ENCODE peak calls at places on chromosomes 11 and 22, in six cellular contexts. One of them, this sample, is unnamed.
A peak's percentile ranks its signal among the peaks of the same experiment; 100 is the strongest.

GRCh38 chr11:121451982-121452608 is at the start of gene SORL1:
- DNase-seq in fibroblast of pulmonary artery: peak; percentile 33
- DNase-seq in thoracic aorta: no peak
- DNase-seq in fibroblast of the aortic adventitia: peak; percentile 22
- DNase-seq in A549: peak; percentile 64
- DNase-seq in activated CD4-positive, CD25-positive, alpha-beta regulatory T cell treated with anti-CD3 and anti-CD28 coated beads, Interleukin-2, amount 50 U/mL, for 72 hours: peak; percentile 67
- DNase-seq in this sample: peak; percentile 81

GRCh38 chr11:13861411-13861810 is 101.1 kb upstream of the SPON1 start:
- DNase-seq in fibroblast of pulmonary artery: no peak
- DNase-seq in thoracic aorta: no peak
- DNase-seq in fibroblast of the aortic adventitia: no peak
- DNase-seq in A549: no peak
- DNase-seq in activated CD4-positive, CD25-positive, alpha-beta regulatory T cell treated with anti-CD3 and anti-CD28 coated beads, Interleukin-2, amount 50 U/mL, for 72 hours: no peak
- DNase-seq in this sample: no peak

GRCh38 chr22:37428649-37429586 is 1.6 kb upstream of the ELFN2 start:
- DNase-seq in fibroblast of the aortic adventitia: peak; percentile 57
- DNase-seq in A549: peak; percentile 53
- DNase-seq in fibroblast of pulmonary artery: peak; percentile 55
- DNase-seq in thoracic aorta: no peak
- DNase-seq in activated CD4-positive, CD25-positive, alpha-beta regulatory T cell treated with anti-CD3 and anti-CD28 coated beads, Interleukin-2, amount 50 U/mL, for 72 hours: peak; percentile 61
- DNase-seq in this sample: peak; percentile 47

GRCh38 chr11:13229675-13230359 is 47.8 kb upstream of the BMAL1 start:
- DNase-seq in fibroblast of the aortic adventitia: peak; percentile 62
- DNase-seq in A549: no peak
- DNase-seq in activated CD4-positive, CD25-positive, alpha-beta regulatory T cell treated with anti-CD3 and anti-CD28 coated beads, Interleukin-2, amount 50 U/mL, for 72 hours: no peak
- DNase-seq in fibroblast of pulmonary artery: no peak
- DNase-seq in thoracic aorta: no peak
- DNase-seq in this sample: no peak

GRCh38 chr22:37123649-37124048 is 14.1 kb upstream of the TMPRSS6 start:
- DNase-seq in fibroblast of the aortic adventitia: no peak
- DNase-seq in thoracic aorta: no peak
- DNase-seq in fibroblast of pulmonary artery: no peak
- DNase-seq in activated CD4-positive, CD25-positive, alpha-beta regulatory T cell treated with anti-CD3 and anti-CD28 coated beads, Interleukin-2, amount 50 U/mL, for 72 hours: no peak
- DNase-seq in A549: no peak
- DNase-seq in this sample: no peak

GRCh38 chr11:131910491-131911387 is 540.3 kb downstream of the NTM start:
- DNase-seq in fibroblast of the aortic adventitia: peak; percentile 53
- DNase-seq in A549: peak; percentile 3
- DNase-seq in thoracic aorta: no peak
- DNase-seq in fibroblast of pulmonary artery: peak; percentile 48
- DNase-seq in activated CD4-positive, CD25-positive, alpha-beta regulatory T cell treated with anti-CD3 and anti-CD28 coated beads, Interleukin-2, amount 50 U/mL, for 72 hours: no peak
- DNase-seq in this sample: no peak

GRCh38 chr22:43838161-43838560 is 24.2 kb downstream of the SULT4A1 start:
- DNase-seq in fibroblast of the aortic adventitia: no peak
- DNase-seq in thoracic aorta: no peak
- DNase-seq in fibroblast of pulmonary artery: no peak
- DNase-seq in A549: no peak
- DNase-seq in activated CD4-positive, CD25-positive, alpha-beta regulatory T cell treated with anti-CD3 and anti-CD28 coated beads, Interleukin-2, amount 50 U/mL, for 72 hours: no peak
- DNase-seq in this sample: no peak

GRCh38 chr11:119724956-119725355 is 4.0 kb downstream of the NECTIN1 start:
- DNase-seq in fibroblast of pulmonary artery: no peak
- DNase-seq in A549: no peak
- DNase-seq in thoracic aorta: no peak
- DNase-seq in fibroblast of the aortic adventitia: no peak
- DNase-seq in activated CD4-positive, CD25-positive, alpha-beta regulatory T cell treated with anti-CD3 and anti-CD28 coated beads, Interleukin-2, amount 50 U/mL, for 72 hours: no peak
- DNase-seq in this sample: no peak

GRCh38 chr11:99368579-99368978 is 347.8 kb downstream of the CNTN5 start:
- DNase-seq in thoracic aorta: no peak
- DNase-seq in fibroblast of pulmonary artery: peak; percentile 64
- DNase-seq in fibroblast of the aortic adventitia: no peak
- DNase-seq in activated CD4-positive, CD25-positive, alpha-beta regulatory T cell treated with anti-CD3 and anti-CD28 coated beads, Interleukin-2, amount 50 U/mL, for 72 hours: no peak
- DNase-seq in A549: no peak
- DNase-seq in this sample: no peak

GRCh38 chr11:104918113-104918824 is 20.0 kb upstream of the CASP12 start:
- DNase-seq in fibroblast of pulmonary artery: peak; percentile 90
- DNase-seq in fibroblast of the aortic adventitia: peak; percentile 84
- DNase-seq in activated CD4-positive, CD25-positive, alpha-beta regulatory T cell treated with anti-CD3 and anti-CD28 coated beads, Interleukin-2, amount 50 U/mL, for 72 hours: no peak
- DNase-seq in thoracic aorta: no peak
- DNase-seq in A549: no peak
- DNase-seq in this sample: peak; percentile 14

GRCh38 chr22:33105501-33105911 is 47.3 kb upstream of the SYN3 start:
- DNase-seq in activated CD4-positive, CD25-positive, alpha-beta regulatory T cell treated with anti-CD3 and anti-CD28 coated beads, Interleukin-2, amount 50 U/mL, for 72 hours: no peak
- DNase-seq in fibroblast of pulmonary artery: peak; percentile 38
- DNase-seq in fibroblast of the aortic adventitia: peak; percentile 4
- DNase-seq in thoracic aorta: no peak
- DNase-seq in A549: no peak
- DNase-seq in this sample: no peak

GRCh38 chr11:104043678-104044239 is 7.3 kb downstream of the DDI1 start:
- DNase-seq in fibroblast of the aortic adventitia: peak; percentile 70
- DNase-seq in thoracic aorta: no peak
- DNase-seq in fibroblast of pulmonary artery: peak; percentile 49
- DNase-seq in A549: no peak
- DNase-seq in activated CD4-positive, CD25-positive, alpha-beta regulatory T cell treated with anti-CD3 and anti-CD28 coated beads, Interleukin-2, amount 50 U/mL, for 72 hours: no peak
- DNase-seq in this sample: no peak

GRCh38 chr11:116175707-116176106 is 597.1 kb downstream of the BUD13 start:
- DNase-seq in A549: no peak
- DNase-seq in activated CD4-positive, CD25-positive, alpha-beta regulatory T cell treated with anti-CD3 and anti-CD28 coated beads, Interleukin-2, amount 50 U/mL, for 72 hours: no peak
- DNase-seq in fibroblast of pulmonary artery: no peak
- DNase-seq in fibroblast of the aortic adventitia: no peak
- DNase-seq in thoracic aorta: no peak
- DNase-seq in this sample: no peak

GRCh38 chr11:101445761-101446160 is 138.0 kb downstream of the TRPC6 start:
- DNase-seq in A549: no peak
- DNase-seq in fibroblast of pulmonary artery: no peak
- DNase-seq in thoracic aorta: no peak
- DNase-seq in activated CD4-positive, CD25-positive, alpha-beta regulatory T cell treated with anti-CD3 and anti-CD28 coated beads, Interleukin-2, amount 50 U/mL, for 72 hours: no peak
- DNase-seq in fibroblast of the aortic adventitia: no peak
- DNase-seq in this sample: no peak

GRCh38 chr11:35087648-35088047 is 51.3 kb upstream of the CD44 start:
- DNase-seq in activated CD4-positive, CD25-positive, alpha-beta regulatory T cell treated with anti-CD3 and anti-CD28 coated beads, Interleukin-2, amount 50 U/mL, for 72 hours: no peak
- DNase-seq in fibroblast of the aortic adventitia: peak; percentile 80
- DNase-seq in thoracic aorta: no peak
- DNase-seq in fibroblast of pulmonary artery: peak; percentile 97
- DNase-seq in A549: no peak
- DNase-seq in this sample: no peak

GRCh38 chr11:111097191-111097590 is 148.3 kb upstream of the POU2AF2 start:
- DNase-seq in fibroblast of pulmonary artery: peak; percentile 66
- DNase-seq in thoracic aorta: no peak
- DNase-seq in A549: peak; percentile 7
- DNase-seq in activated CD4-positive, CD25-positive, alpha-beta regulatory T cell treated with anti-CD3 and anti-CD28 coated beads, Interleukin-2, amount 50 U/mL, for 72 hours: no peak
- DNase-seq in fibroblast of the aortic adventitia: peak; percentile 83
- DNase-seq in this sample: no peak

GRCh38 chr22:45774016-45774670 is 102.5 kb downstream of the ATXN10 start:
- DNase-seq in fibroblast of the aortic adventitia: no peak
- DNase-seq in activated CD4-positive, CD25-positive, alpha-beta regulatory T cell treated with anti-CD3 and anti-CD28 coated beads, Interleukin-2, amount 50 U/mL, for 72 hours: no peak
- DNase-seq in thoracic aorta: no peak
- DNase-seq in A549: no peak
- DNase-seq in fibroblast of pulmonary artery: no peak
- DNase-seq in this sample: no peak

GRCh38 chr11:32333335-32333991 is 101.9 kb downstream of the WT1 start:
- DNase-seq in fibroblast of pulmonary artery: peak; percentile 42
- DNase-seq in fibroblast of the aortic adventitia: peak; percentile 52
- DNase-seq in activated CD4-positive, CD25-positive, alpha-beta regulatory T cell treated with anti-CD3 and anti-CD28 coated beads, Interleukin-2, amount 50 U/mL, for 72 hours: no peak
- DNase-seq in A549: peak; percentile 72
- DNase-seq in thoracic aorta: no peak
- DNase-seq in this sample: peak; percentile 50

GRCh38 chr11:9575531-9576240 is 2.2 kb downstream of the WEE1 start:
- DNase-seq in activated CD4-positive, CD25-positive, alpha-beta regulatory T cell treated with anti-CD3 and anti-CD28 coated beads, Interleukin-2, amount 50 U/mL, for 72 hours: no peak
- DNase-seq in A549: no peak
- DNase-seq in fibroblast of pulmonary artery: no peak
- DNase-seq in fibroblast of the aortic adventitia: no peak
- DNase-seq in thoracic aorta: no peak
- DNase-seq in this sample: no peak

GRCh38 chr22:43393845-43394474 is 17.9 kb upstream of the MPPED1 start:
- DNase-seq in fibroblast of the aortic adventitia: no peak
- DNase-seq in thoracic aorta: no peak
- DNase-seq in fibroblast of pulmonary artery: no peak
- DNase-seq in activated CD4-positive, CD25-positive, alpha-beta regulatory T cell treated with anti-CD3 and anti-CD28 coated beads, Interleukin-2, amount 50 U/mL, for 72 hours: no peak
- DNase-seq in A549: no peak
- DNase-seq in this sample: no peak

GRCh38 chr22:41431656-41432055 is 14.9 kb downstream of the TOB2 start:
- DNase-seq in activated CD4-positive, CD25-positive, alpha-beta regulatory T cell treated with anti-CD3 and anti-CD28 coated beads, Interleukin-2, amount 50 U/mL, for 72 hours: no peak
- DNase-seq in fibroblast of the aortic adventitia: no peak
- DNase-seq in fibroblast of pulmonary artery: no peak
- DNase-seq in A549: no peak
- DNase-seq in thoracic aorta: no peak
- DNase-seq in this sample: no peak

GRCh38 chr11:45089845-45090499 is 56.5 kb upstream of the PRDM11 start:
- DNase-seq in fibroblast of the aortic adventitia: peak; percentile 60
- DNase-seq in fibroblast of pulmonary artery: peak; percentile 68
- DNase-seq in thoracic aorta: no peak
- DNase-seq in A549: peak; percentile 60
- DNase-seq in activated CD4-positive, CD25-positive, alpha-beta regulatory T cell treated with anti-CD3 and anti-CD28 coated beads, Interleukin-2, amount 50 U/mL, for 72 hours: no peak
- DNase-seq in this sample: no peak

GRCh38 chr11:26276798-26277424 is 55.0 kb upstream of the ANO3 start:
- DNase-seq in fibroblast of the aortic adventitia: peak; percentile 84
- DNase-seq in A549: peak; percentile 62
- DNase-seq in activated CD4-positive, CD25-positive, alpha-beta regulatory T cell treated with anti-CD3 and anti-CD28 coated beads, Interleukin-2, amount 50 U/mL, for 72 hours: peak; percentile 33
- DNase-seq in fibroblast of pulmonary artery: peak; percentile 85
- DNase-seq in thoracic aorta: no peak
- DNase-seq in this sample: peak; percentile 43

GRCh38 chr11:65432686-65433582 is 10.3 kb downstream of the NEAT1 start:
- DNase-seq in activated CD4-positive, CD25-positive, alpha-beta regulatory T cell treated with anti-CD3 and anti-CD28 coated beads, Interleukin-2, amount 50 U/mL, for 72 hours: no peak
- DNase-seq in fibroblast of the aortic adventitia: peak; percentile 72
- DNase-seq in A549: peak; percentile 75
- DNase-seq in fibroblast of pulmonary artery: peak; percentile 72
- DNase-seq in thoracic aorta: no peak
- DNase-seq in this sample: no peak

GRCh38 chr11:126607374-126607773 is 251.9 kb downstream of the ST3GAL4 start:
- DNase-seq in thoracic aorta: no peak
- DNase-seq in fibroblast of the aortic adventitia: peak; percentile 61
- DNase-seq in activated CD4-positive, CD25-positive, alpha-beta regulatory T cell treated with anti-CD3 and anti-CD28 coated beads, Interleukin-2, amount 50 U/mL, for 72 hours: no peak
- DNase-seq in fibroblast of pulmonary artery: peak; percentile 49
- DNase-seq in A549: peak; percentile 44
- DNase-seq in this sample: peak; percentile 18

GRCh38 chr11:2387266-2387982 is 10.3 kb downstream of the CD81 start:
- DNase-seq in fibroblast of the aortic adventitia: peak; percentile 25
- DNase-seq in fibroblast of pulmonary artery: peak; percentile 31
- DNase-seq in A549: no peak
- DNase-seq in thoracic aorta: no peak
- DNase-seq in activated CD4-positive, CD25-positive, alpha-beta regulatory T cell treated with anti-CD3 and anti-CD28 coated beads, Interleukin-2, amount 50 U/mL, for 72 hours: no peak
- DNase-seq in this sample: no peak

GRCh38 chr11:115544422-115544821 is 40.2 kb upstream of the CADM1 start:
- DNase-seq in fibroblast of the aortic adventitia: no peak
- DNase-seq in A549: no peak
- DNase-seq in activated CD4-positive, CD25-positive, alpha-beta regulatory T cell treated with anti-CD3 and anti-CD28 coated beads, Interleukin-2, amount 50 U/mL, for 72 hours: no peak
- DNase-seq in thoracic aorta: no peak
- DNase-seq in fibroblast of pulmonary artery: no peak
- DNase-seq in this sample: no peak

GRCh38 chr11:133841279-133842043 is 3.9 kb downstream of the SPATA19 start:
- DNase-seq in A549: no peak
- DNase-seq in fibroblast of the aortic adventitia: no peak
- DNase-seq in activated CD4-positive, CD25-positive, alpha-beta regulatory T cell treated with anti-CD3 and anti-CD28 coated beads, Interleukin-2, amount 50 U/mL, for 72 hours: no peak
- DNase-seq in thoracic aorta: no peak
- DNase-seq in fibroblast of pulmonary artery: no peak
- DNase-seq in this sample: no peak

GRCh38 chr11:61718046-61718531 is 34.3 kb upstream of the MYRF start:
- DNase-seq in fibroblast of pulmonary artery: no peak
- DNase-seq in A549: no peak
- DNase-seq in fibroblast of the aortic adventitia: no peak
- DNase-seq in activated CD4-positive, CD25-positive, alpha-beta regulatory T cell treated with anti-CD3 and anti-CD28 coated beads, Interleukin-2, amount 50 U/mL, for 72 hours: no peak
- DNase-seq in thoracic aorta: no peak
- DNase-seq in this sample: no peak

GRCh38 chr11:69691449-69691848 is 12.4 kb downstream of the FGF19 start:
- DNase-seq in fibroblast of the aortic adventitia: peak; percentile 64
- DNase-seq in activated CD4-positive, CD25-positive, alpha-beta regulatory T cell treated with anti-CD3 and anti-CD28 coated beads, Interleukin-2, amount 50 U/mL, for 72 hours: no peak
- DNase-seq in fibroblast of pulmonary artery: peak; percentile 27
- DNase-seq in thoracic aorta: no peak
- DNase-seq in A549: peak; percentile 49
- DNase-seq in this sample: peak; percentile 68

GRCh38 chr11:85299247-85299646 is 327.9 kb downstream of the DLG2 start:
- DNase-seq in fibroblast of the aortic adventitia: no peak
- DNase-seq in A549: peak; percentile 75
- DNase-seq in activated CD4-positive, CD25-positive, alpha-beta regulatory T cell treated with anti-CD3 and anti-CD28 coated beads, Interleukin-2, amount 50 U/mL, for 72 hours: no peak
- DNase-seq in thoracic aorta: no peak
- DNase-seq in fibroblast of pulmonary artery: no peak
- DNase-seq in this sample: peak; percentile 5